ENCODE peak calls at places on chromosomes 5 and 9, in eight cellular contexts. S, E, G, C, V, N, K and I are unnamed samples.

GRCh38 chr5:4662845-4663244 is 477.3 kb upstream of the ADAMTS16 start:
- DNase-seq in K (peak; percentile 65), S (no peak), E (no peak), N (no peak), G (peak; percentile 31), C (no peak), V (peak; percentile 34), I (no peak)

GRCh38 chr5:56330806-56331205 is 97.7 kb upstream of the ANKRD55 start:
- DNase-seq in S (no peak), N (no peak), V (no peak), G (no peak), E (no peak), C (no peak), K (no peak), I (no peak)

GRCh38 chr5:59768204-59769040 is 125.1 kb downstream of the PDE4D start:
- DNase-seq in K (peak; percentile 85), G (peak; percentile 83), N (peak; percentile 22), S (no peak), V (peak; percentile 55), E (peak; percentile 77), C (peak; percentile 32), I (peak; percentile 67)

GRCh38 chr5:17398439-17398838 is 99.6 kb upstream of the TAF11L2 start:
- DNase-seq in C (no peak), N (no peak), K (no peak), V (no peak), S (no peak), G (peak; percentile 77), E (no peak), I (no peak)

GRCh38 chr9:20642045-20642444 is 19.7 kb upstream of the MLLT3 start:
- DNase-seq in V (no peak), C (no peak), K (no peak), E (no peak), N (no peak), S (no peak), G (no peak), I (no peak)

GRCh38 chr5:9156282-9156681 is 389.6 kb downstream of the SEMA5A start:
- DNase-seq in N (no peak), V (peak; percentile 40), C (peak; percentile 18), E (peak; percentile 45), S (no peak), K (no peak), G (peak; percentile 81), I (peak; percentile 68)

GRCh38 chr5:158414780-158415179 is 555.8 kb upstream of the CLINT1 start:
- DNase-seq in S (no peak), C (no peak), V (no peak), N (no peak), K (no peak), E (no peak), G (no peak), I (no peak)

GRCh38 chr5:179154991-179155955 is 95.1 kb downstream of the ZNF354C start:
- DNase-seq in E (no peak), V (peak; percentile 47), S (no peak), G (peak; percentile 17), K (no peak), N (no peak), C (peak; percentile 24), I (no peak)

GRCh38 chr5:38825494-38825893 is 20.3 kb upstream of the OSMR start:
- DNase-seq in S (no peak), V (no peak), G (no peak), N (no peak), C (no peak), K (no peak), E (no peak), I (no peak)

GRCh38 chr9:2101524-2101923 is 86.4 kb downstream of the SMARCA2 start:
- DNase-seq in V (no peak), S (no peak), N (no peak), K (no peak), E (no peak), G (no peak), C (no peak), I (no peak)

GRCh38 chr9:124786881-124787573 is 10.1 kb downstream of the OLFML2A start:
- DNase-seq in V (no peak), K (no peak), C (no peak), E (no peak), S (no peak), G (peak; percentile 4), N (no peak), I (no peak)